ENCODE peak calls at places on chromosomes 11 and 22, in ten cellular contexts. P is globus pallidus, D is adrenal gland, H is hypothalamus, R is fibroblast of lung, K is NCI-H774, N is mucosa of gallbladder, T is left colon, X is EL, J is fibroblast of pulmonary artery. W is an unnamed sample.

GRCh38 chr11:70299636-70300035 is 29.1 kb downstream of the PPFIA1 start:
- DNase-seq in P (no peak), D (no peak), H (no peak), R (no peak), K (no peak), N (no peak), T (no peak), X (no peak), J (no peak), W (no peak)

GRCh38 chr11:123183391-123184099 is 11.5 kb downstream of the CLMP start:
- DNase-seq in P (no peak), D (no peak), H (no peak), R (peak), K (no peak), N (no peak), T (no peak), X (peak), J (no peak), W (peak)

GRCh38 chr22:34599567-34599966 is 466.4 kb upstream of the ISX start:
- DNase-seq in P (no peak), D (no peak), H (no peak), R (no peak), K (no peak), N (no peak), T (no peak), X (no peak), J (no peak), W (no peak)

GRCh38 chr11:57499413-57499982 is 16.0 kb downstream of the SLC43A1 start:
- DNase-seq in P (peak), D (peak), H (peak), R (peak), K (peak), N (peak), T (peak), X (peak), J (peak), W (no peak)

GRCh38 chr22:46600397-46600796 is 19.8 kb upstream of the GRAMD4 start:
- DNase-seq in P (no peak), D (no peak), H (no peak), R (no peak), K (no peak), N (no peak), T (no peak), X (no peak), J (no peak), W (no peak)

GRCh38 chr11:2263012-2263565 is 7.3 kb downstream of the ASCL2 start:
- DNase-seq in P (no peak), D (no peak), H (no peak), R (no peak), K (no peak), N (no peak), T (no peak), X (no peak), J (no peak), W (no peak)

GRCh38 chr11:68550485-68550817 is 89.9 kb downstream of the PPP6R3 start:
- DNase-seq in P (no peak), D (no peak), H (no peak), R (peak), K (no peak), N (no peak), T (no peak), X (no peak), J (peak), W (no peak)

GRCh38 chr11:75667268-75667830 is 1.5 kb downstream of the MAP6 start:
- DNase-seq in P (peak), D (peak), H (peak), R (peak), K (no peak), N (no peak), T (no peak), X (peak), J (peak), W (no peak)

GRCh38 chr11:117385471-117385870 is 57.8 kb downstream of the CEP164 start:
- DNase-seq in P (no peak), D (no peak), H (no peak), R (no peak), K (no peak), N (no peak), T (no peak), X (no peak), J (no peak), W (no peak)

GRCh38 chr22:42142771-42143461 is 12.3 kb upstream of the CYP2D6 start:
- DNase-seq in P (no peak), D (no peak), H (no peak), R (no peak), K (no peak), N (no peak), T (no peak), X (no peak), J (no peak), W (no peak)

GRCh38 chr11:68261749-68262543 is 9.8 kb downstream of the C11orf24 start:
- DNase-seq in P (no peak), D (no peak), H (no peak), R (no peak), K (no peak), N (no peak), T (no peak), X (no peak), J (no peak), W (no peak)

GRCh38 chr11:65134240-65134951 is at the start of gene SYVN1:
- DNase-seq in P (peak), D (peak), H (peak), R (peak), K (peak), N (peak), T (peak), X (peak), J (peak), W (peak)

GRCh38 chr22:46120420-46120737 is 29.9 kb upstream of the PPARA start:
- DNase-seq in P (no peak), D (no peak), H (no peak), R (no peak), K (no peak), N (no peak), T (no peak), X (no peak), J (no peak), W (no peak)

GRCh38 chr11:3122775-3123201 is 42.3 kb downstream of the OSBPL5 start:
- DNase-seq in P (no peak), D (no peak), H (no peak), R (no peak), K (no peak), N (no peak), T (peak), X (no peak), J (no peak), W (no peak)

GRCh38 chr11:7688238-7688826 is 15.0 kb upstream of the CYB5R2 start:
- DNase-seq in P (no peak), D (peak), H (no peak), R (peak), K (no peak), N (no peak), T (no peak), X (peak), J (peak), W (no peak)

GRCh38 chr11:112610996-112611795 is 350.0 kb upstream of the NCAM1 start:
- DNase-seq in P (no peak), D (no peak), H (no peak), R (no peak), K (no peak), N (no peak), T (no peak), X (no peak), J (peak), W (peak)

GRCh38 chr22:17562906-17563870 is at the start of gene SLC25A18:
- DNase-seq in P (peak), D (peak), H (peak), R (peak), K (no peak), N (peak), T (peak), X (no peak), J (peak), W (no peak)

GRCh38 chr11:73322111-73322985 is 14.3 kb downstream of the ARHGEF17 start:
- DNase-seq in P (no peak), D (no peak), H (no peak), R (peak), K (no peak), N (no peak), T (no peak), X (peak), J (peak), W (no peak)

GRCh38 chr11:6531267-6531752 is 34.2 kb downstream of the DNHD1 start:
- DNase-seq in P (peak), D (peak), H (no peak), R (peak), K (no peak), N (peak), T (no peak), X (peak), J (peak), W (peak)

GRCh38 chr22:25383278-25383820 is 163.9 kb downstream of the CRYBB2 start:
- DNase-seq in P (no peak), D (no peak), H (no peak), R (no peak), K (no peak), N (no peak), T (no peak), X (no peak), J (no peak), W (no peak)

GRCh38 chr11:102613455-102613854 is 11.7 kb downstream of the MMP20 start:
- DNase-seq in P (no peak), D (no peak), H (no peak), R (no peak), K (no peak), N (no peak), T (no peak), X (no peak), J (no peak), W (no peak)

GRCh38 chr11:1771700-1772099 is 8.0 kb upstream of the CTSD start:
- DNase-seq in P (no peak), D (peak), H (no peak), R (peak), K (no peak), N (peak), T (peak), X (peak), J (peak), W (peak)

GRCh38 chr11:95385577-95385976 is 154.6 kb upstream of the SESN3 start:
- DNase-seq in P (no peak), D (no peak), H (no peak), R (no peak), K (no peak), N (no peak), T (no peak), X (no peak), J (no peak), W (no peak)

GRCh38 chr11:128259816-128260215 is 327.5 kb downstream of the ETS1 start:
- DNase-seq in P (no peak), D (no peak), H (no peak), R (no peak), K (no peak), N (no peak), T (no peak), X (no peak), J (no peak), W (no peak)

GRCh38 chr11:17604913-17605230 is 57.8 kb downstream of the OTOG start:
- DNase-seq in P (no peak), D (no peak), H (no peak), R (no peak), K (no peak), N (no peak), T (no peak), X (no peak), J (no peak), W (no peak)

GRCh38 chr11:1442163-1442562 is 44.4 kb downstream of the MOB2 start:
- DNase-seq in P (no peak), D (no peak), H (peak), R (no peak), K (no peak), N (no peak), T (no peak), X (no peak), J (peak), W (no peak)

W was measured in HT1080.